ENCODE peak calls at places on chromosomes 7 and 10, in seven cellular contexts. E is AG04450; U is non-pigmented ciliary epithelial cell; I is stimulated activated CD8-positive, alpha-beta memory T cell treated with anti-CD3 and anti-CD28 coated beads, Interleukin-4, amount 100 ng/mL, for 24 hours; L is stimulated activated naive B cell treated with anti-CD40 and anti-IgM and Interleukin-4, amounts not matched to agents 10 μg/mL and 1 μg/mL and 100 μg/mL, for 72 hours; S is SK-N-DZ; J is pancreas. R is an unnamed sample.

GRCh38 chr10:7795605-7796004 is 7.6 kb downstream of the ATP5F1C start:
- DNase-seq in E (no peak), U (no peak), I (no peak), L (no peak), S (no peak), J (no peak), R (peak; percentile 5)

GRCh38 chr10:69374242-69374641 is 42.5 kb downstream of the TACR2 start:
- DNase-seq in E (no peak), U (no peak), I (no peak), L (no peak), S (no peak), J (no peak), R (no peak)

GRCh38 chr10:34993782-34994181 is 96.4 kb downstream of the CUL2 start:
- DNase-seq in E (no peak), U (no peak), I (no peak), L (no peak), S (no peak), J (no peak), R (no peak)

GRCh38 chr7:151175793-151176311 is 8.4 kb upstream of the GBX1 start:
- DNase-seq in E (no peak), U (no peak), I (no peak), L (no peak), S (no peak), J (no peak), R (no peak)

GRCh38 chr10:125105856-125106255 is 54.5 kb downstream of the CTBP2 start:
- DNase-seq in E (no peak), U (no peak), I (no peak), L (no peak), S (no peak), J (peak; percentile 33), R (no peak)

GRCh38 chr7:2639994-2640830 is 8.4 kb downstream of the TTYH3 start:
- DNase-seq in E (no peak), U (no peak), I (no peak), L (no peak), S (no peak), J (no peak), R (no peak)

GRCh38 chr7:12731214-12731656 is 43.8 kb downstream of the ARL4A start:
- DNase-seq in E (no peak), U (no peak), I (no peak), L (no peak), S (no peak), J (no peak), R (peak; percentile 3)

GRCh38 chr7:155752756-155753445 is 59.4 kb downstream of the SHH start:
- DNase-seq in E (no peak), U (no peak), I (no peak), L (peak; percentile 3), S (no peak), J (no peak), R (no peak)

GRCh38 chr10:69361303-69361614 is 55.5 kb downstream of the TACR2 start:
- DNase-seq in E (no peak), U (no peak), I (no peak), L (no peak), S (no peak), J (peak; percentile 65), R (no peak)